ENCODE peak calls at places on chromosomes 11 and 22, in four cellular contexts. K is neural progenitor cell, T is heart right ventricle, D is tibial artery. O is an unnamed sample.
A peak's percentile ranks its signal among the peaks of the same experiment; 100 is the strongest.

GRCh38 chr11:77027275-77027674 is 6.9 kb upstream of the B3GNT6 start:
- DNase-seq in K (no peak), T (no peak), D (no peak), O (peak; percentile 26)

GRCh38 chr22:20128902-20129746 is 2.5 kb upstream of the ZDHHC8 start:
- DNase-seq in K (peak; percentile 50), T (no peak), D (no peak), O (no peak)

GRCh38 chr11:9855579-9856260 is 191.8 kb downstream of the SWAP70 start:
- DNase-seq in K (no peak), T (no peak), D (no peak), O (no peak)

GRCh38 chr11:111107501-111107900 is 138.0 kb upstream of the POU2AF2 start:
- DNase-seq in K (no peak), T (no peak), D (no peak), O (no peak)

GRCh38 chr11:72308226-72309073 is 64.5 kb upstream of the PHOX2A start:
- DNase-seq in K (no peak), T (no peak), D (no peak), O (no peak)

GRCh38 chr11:2929880-2930704 is 872 bp upstream of the PHLDA2 start:
- DNase-seq in K (peak; percentile 63), T (no peak), D (peak; percentile 21), O (no peak)

GRCh38 chr11:22778642-22779041 is 51.0 kb downstream of the SVIP start:
- DNase-seq in K (no peak), T (no peak), D (no peak), O (no peak)

GRCh38 chr11:45158210-45158644 is 11.8 kb downstream of the PRDM11 start:
- DNase-seq in K (peak; percentile 36), T (no peak), D (no peak), O (no peak)

GRCh38 chr11:112437096-112437495 is 176.4 kb upstream of the PLET1 start:
- DNase-seq in K (no peak), T (no peak), D (no peak), O (no peak)

GRCh38 chr11:134764966-134765365 is 352.9 kb upstream of the B3GAT1 start:
- DNase-seq in K (no peak), T (no peak), D (no peak), O (peak; percentile 78)

GRCh38 chr22:31212783-31213626 is 907 bp downstream of the LIMK2 start:
- DNase-seq in K (peak; percentile 17), T (peak; percentile 27), D (no peak), O (no peak)

GRCh38 chr11:12433571-12434061 is 56.2 kb downstream of the PARVA start:
- DNase-seq in K (no peak), T (no peak), D (no peak), O (peak; percentile 92)

GRCh38 chr22:49871482-49871881 is 17.8 kb downstream of the ZBED4 start:
- DNase-seq in K (no peak), T (no peak), D (no peak), O (no peak)

GRCh38 chr11:119011476-119011875 is 6.7 kb downstream of the RPS25 start:
- DNase-seq in K (no peak), T (no peak), D (no peak), O (no peak)

DNA sequence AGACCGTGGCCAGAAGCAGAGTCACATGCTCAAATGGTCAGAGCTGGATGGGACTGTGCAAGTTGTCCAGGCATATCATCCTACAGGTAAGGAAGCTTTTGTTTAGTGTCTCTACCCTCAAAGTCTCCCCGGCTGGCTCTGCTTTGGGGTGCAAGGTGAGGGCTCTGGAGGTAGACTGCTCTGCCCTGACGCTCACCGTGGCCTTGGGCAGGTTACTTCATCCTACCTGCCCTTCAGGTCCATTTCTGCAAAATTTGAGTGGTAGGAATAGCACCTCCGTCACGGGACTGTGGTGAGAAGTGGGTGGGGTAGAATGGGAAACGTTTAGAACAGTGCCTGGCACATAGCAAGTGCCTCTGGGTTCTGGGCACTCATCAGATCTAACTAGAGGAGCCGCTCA is 42.2 kb downstream of the NAT10 start:
- DNase-seq in K (no peak), T (no peak), D (no peak), O (no peak)
- H3K36me3 ChIP-seq in K (no peaks in the 10 kb centered on the region), T (peaks cover 99% of the 10 kb centered on the region), D (peaks cover 46% of the 10 kb centered on the region), O (peaks cover 85% of the 10 kb centered on the region)

GRCh38 chr11:60756307-60757032 is at the start of gene MS4A15:
- DNase-seq in K (peak; percentile 55), T (no peak), D (no peak), O (no peak)
- TF ChIP-seq CTCF in K (peak; percentile 57), T (no peak), D (no peak), O (no peak)

GRCh38 chr11:113874920-113875413 is 405 bp downstream of the USP28 start:
- DNase-seq in K (peak; percentile 39), T (no peak), D (peak; percentile 45), O (no peak)

GRCh38 chr11:113871331-113871730 is 4.0 kb downstream of the USP28 start:
- DNase-seq in K (peak; percentile 36), T (no peak), D (no peak), O (no peak)

GRCh38 chr11:113874096-113874919 is 1.1 kb downstream of the USP28 start:
- DNase-seq in K (no peak), T (no peak), D (no peak), O (no peak)

GRCh38 chr11:113875414-113876073 is at the start of gene USP28:
- DNase-seq in K (peak; percentile 99), T (peak; percentile 97), D (peak; percentile 97), O (peak; percentile 98)

GRCh38 chr11:113873241-113873626 is 2.1 kb downstream of the USP28 start:
- DNase-seq in K (peak; percentile 30), T (peak; percentile 66), D (no peak), O (no peak)
- H3K4me1 ChIP-seq in K (peaks cover 44% of the 10 kb centered on the region), T (peaks cover 44% of the 10 kb centered on the region), D (peaks cover 39% of the 10 kb centered on the region), O (peaks cover 51% of the 10 kb centered on the region)

GRCh38 chr22:29149841-29150555 is 55.7 kb upstream of the EMID1 start:
- DNase-seq in K (peak; percentile 52), T (no peak), D (no peak), O (no peak)
- H3K36me3 ChIP-seq in K (no peaks in the 10 kb centered on the region), T (peaks cover 8% of the 10 kb centered on the region), D (no peaks in the 10 kb centered on the region), O (no peaks in the 10 kb centered on the region)

DNA sequence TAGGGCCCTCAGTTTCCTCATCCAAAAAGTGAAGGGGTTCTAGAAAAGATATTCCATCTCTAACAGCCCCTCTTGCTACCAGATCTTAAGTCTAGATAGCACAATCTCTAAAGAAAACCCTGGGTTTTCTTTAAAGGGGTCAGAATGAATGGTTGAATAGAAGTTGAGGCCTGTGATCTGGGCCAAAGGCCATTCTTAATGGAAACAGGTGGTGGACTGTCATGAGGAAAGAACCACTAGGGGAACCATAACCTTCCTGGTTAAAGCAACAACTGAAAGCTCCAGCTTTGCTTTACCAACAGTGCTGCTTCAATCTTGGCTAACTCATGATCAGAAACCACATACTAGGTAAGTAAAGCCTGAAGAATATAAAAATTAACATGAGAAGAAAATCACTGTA is 1.8 kb downstream of the CELF1 start:
- DNase-seq in K (peak; percentile 63), T (no peak), D (no peak), O (no peak)
- TF ChIP-seq CTCF in K (peak; percentile 55), T (no peak), D (no peak), O (no peak)

GRCh38 chr11:60874421-60875365 is 7.4 kb downstream of the ZP1 start:
- DNase-seq in K (no peak), T (no peak), D (no peak), O (no peak)
- H3K4me1 ChIP-seq in K (no peaks in the 10 kb centered on the region), T (peaks cover 73% of the 10 kb centered on the region), D (no peaks in the 10 kb centered on the region), O (peaks cover 47% of the 10 kb centered on the region)

GRCh38 chr22:39513791-39514190 is 6.6 kb upstream of the ATF4 start:
- DNase-seq in K (no peak), T (no peak), D (no peak), O (no peak)
- H3K36me3 ChIP-seq in K (no peaks in the 10 kb centered on the region), T (peaks cover 87% of the 10 kb centered on the region), D (peaks cover 49% of the 10 kb centered on the region), O (peaks cover 86% of the 10 kb centered on the region)

O was measured in esophagus muscularis mucosa.